ENCODE peak calls at places on chromosomes 1 and 21, in four cellular contexts. Z is IMR-90, F is mesendoderm, A is mesenchymal stem cell. J is an unnamed sample.

GRCh38 chr1:227043755-227044154 is 103.7 kb downstream of the COQ8A start:
- DNase-seq in Z (peak), F (peak), A (peak), J (no peak)

GRCh38 chr1:19209439-19209989 is 552 bp downstream of the UBR4 start:
- DNase-seq in Z (peak), F (peak), A (peak), J (no peak)

GRCh38 chr1:202189012-202189790 is 4.4 kb upstream of the LGR6 start:
- DNase-seq in Z (peak), F (peak), A (peak), J (peak)

GRCh38 chr1:216910081-216910840 is 187.0 kb upstream of the ESRRG start:
- DNase-seq in Z (peak), F (no peak), A (no peak), J (no peak)

GRCh38 chr1:236338096-236338495 is 56.0 kb upstream of the EDARADD start:
- DNase-seq in Z (peak), F (no peak), A (no peak), J (no peak)

GRCh38 chr1:64131155-64131554 is 72.3 kb upstream of the UBE2U start:
- DNase-seq in Z (no peak), F (no peak), A (no peak), J (no peak)

GRCh38 chr1:244874974-244875579 is 10.7 kb upstream of the HNRNPU start:
- DNase-seq in Z (no peak), F (peak), A (no peak), J (peak)

GRCh38 chr21:25934130-25934529 is 199.4 kb downstream of the GABPA start:
- DNase-seq in Z (peak), F (no peak), A (peak), J (no peak)

GRCh38 chr1:213035573-213035972 is 15.5 kb upstream of the RPS6KC1 start:
- DNase-seq in Z (no peak), F (no peak), A (no peak), J (no peak)

GRCh38 chr1:157948547-157949152 is 44.8 kb upstream of the KIRREL1 start:
- DNase-seq in Z (peak), F (peak), A (peak), J (peak)

GRCh38 chr1:41983451-41983850 is 64.7 kb upstream of the HIVEP3 start:
- DNase-seq in Z (no peak), F (no peak), A (no peak), J (no peak)

GRCh38 chr1:101567582-101568189 is 330.9 kb downstream of the S1PR1 start:
- DNase-seq in Z (peak), F (peak), A (peak), J (peak)

GRCh38 chr21:45972716-45973474 is 8.7 kb upstream of the COL6A1 start:
- DNase-seq in Z (peak), F (peak), A (peak), J (no peak)

GRCh38 chr1:235079443-235079967 is 49.1 kb downstream of the TOMM20 start:
- DNase-seq in Z (peak), F (peak), A (peak), J (no peak)
- H3K9ac ChIP-seq in Z (no peak), F (no peak), A (peak), J (no peak)

DNA sequence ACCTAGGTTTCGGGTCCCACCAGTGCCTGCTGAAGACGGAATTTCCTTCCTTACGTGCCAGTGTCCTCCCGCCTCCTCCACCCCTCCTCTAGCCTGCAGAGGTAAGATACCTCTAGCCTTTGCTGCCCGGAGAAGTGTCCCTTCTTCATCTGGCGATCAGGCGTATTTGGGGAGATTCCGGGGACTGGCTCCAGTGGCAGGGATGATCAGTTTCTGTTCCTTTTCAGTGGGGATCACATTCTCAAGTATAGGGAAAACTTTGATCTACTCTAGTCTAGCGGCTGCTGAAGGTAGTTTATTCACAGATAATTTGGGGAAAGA is 668 bp downstream of the CEP350 start:
- DNase-seq in Z (peak), F (peak), A (peak), J (no peak)
- H2BK5ac ChIP-seq in Z (peak), F (no peak), A (no peak), J (peak)

GRCh38 chr21:36105327-36105842 is 29.5 kb upstream of the CBR3 start:
- DNase-seq in Z (no peak), F (peak), A (no peak), J (no peak)

GRCh38 chr21:36109868-36110267 is 25.0 kb upstream of the CBR3 start:
- DNase-seq in Z (no peak), F (no peak), A (no peak), J (no peak)

GRCh38 chr21:36100971-36101641 is 31.3 kb downstream of the CBR1 start:
- DNase-seq in Z (no peak), F (no peak), A (no peak), J (no peak)

GRCh38 chr21:36103434-36103833 is 31.4 kb upstream of the CBR3 start:
- DNase-seq in Z (no peak), F (peak), A (no peak), J (no peak)

DNA sequence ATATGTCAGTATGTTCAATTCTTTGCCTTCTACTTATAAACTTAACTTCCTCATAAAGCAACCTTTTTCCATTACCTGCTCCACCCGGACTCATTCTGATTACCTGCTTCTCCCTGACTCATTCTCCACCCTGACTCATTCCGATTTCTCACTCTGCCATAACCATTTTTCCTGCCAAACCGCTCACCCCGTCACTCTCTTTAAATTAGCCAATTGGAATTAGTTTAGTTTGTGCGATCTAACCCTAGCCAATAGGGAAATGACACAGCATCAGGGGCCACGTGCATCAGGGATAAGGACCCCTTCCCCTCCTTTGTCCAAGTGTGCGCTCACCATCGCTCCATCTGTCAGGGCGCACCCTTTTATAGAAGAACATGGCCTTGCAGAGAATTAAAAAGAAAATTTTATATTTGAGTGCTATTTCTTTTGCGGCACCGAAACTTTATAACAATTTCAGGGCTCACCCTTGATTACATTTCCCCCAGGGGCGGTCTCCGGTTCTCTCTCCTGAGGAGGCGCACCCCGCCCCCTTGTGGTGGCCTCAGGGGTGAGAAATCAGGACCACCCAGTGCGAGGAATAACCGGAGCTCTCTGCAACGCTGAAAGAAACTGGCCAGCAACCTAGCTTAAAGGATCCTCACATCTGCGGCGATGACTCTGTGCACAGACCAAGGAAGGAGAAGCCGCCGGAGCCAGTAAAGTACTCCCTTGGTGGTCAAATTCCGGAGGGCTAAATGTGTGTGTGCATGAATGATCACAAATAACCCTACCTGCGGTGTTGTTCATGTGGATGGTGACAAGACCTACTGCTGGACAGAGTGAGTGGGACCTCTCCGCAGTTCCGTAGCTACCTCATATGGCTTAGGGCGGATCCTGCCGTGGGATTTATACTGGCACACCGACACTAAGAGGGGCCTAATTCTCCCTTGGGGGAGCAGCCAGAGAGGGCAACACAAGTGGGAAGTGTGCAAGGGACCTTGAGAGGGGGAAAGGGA is 30.3 kb upstream of the CBR3 start:
- DNase-seq in Z (peak), F (peak), A (peak), J (peak)
- H3K23ac ChIP-seq in Z (no peak), F (no peak), A (no peak), J (no peak)

GRCh38 chr1:160361814-160362167 is 5.1 kb upstream of the NHLH1 start:
- DNase-seq in Z (no peak), F (no peak), A (no peak), J (no peak)
- H3K9ac ChIP-seq in Z (no peak), F (peak), A (no peak), J (no peak)

GRCh38 chr1:185598326-185598725 is 135.9 kb upstream of the HMCN1 start:
- DNase-seq in Z (no peak), F (no peak), A (no peak), J (no peak)

GRCh38 chr1:185593271-185593670 is 140.9 kb upstream of the HMCN1 start:
- DNase-seq in Z (no peak), F (no peak), A (no peak), J (no peak)

GRCh38 chr1:185595835-185596667 is 138.1 kb upstream of the HMCN1 start:
- DNase-seq in Z (peak), F (peak), A (peak), J (peak)

DNA sequence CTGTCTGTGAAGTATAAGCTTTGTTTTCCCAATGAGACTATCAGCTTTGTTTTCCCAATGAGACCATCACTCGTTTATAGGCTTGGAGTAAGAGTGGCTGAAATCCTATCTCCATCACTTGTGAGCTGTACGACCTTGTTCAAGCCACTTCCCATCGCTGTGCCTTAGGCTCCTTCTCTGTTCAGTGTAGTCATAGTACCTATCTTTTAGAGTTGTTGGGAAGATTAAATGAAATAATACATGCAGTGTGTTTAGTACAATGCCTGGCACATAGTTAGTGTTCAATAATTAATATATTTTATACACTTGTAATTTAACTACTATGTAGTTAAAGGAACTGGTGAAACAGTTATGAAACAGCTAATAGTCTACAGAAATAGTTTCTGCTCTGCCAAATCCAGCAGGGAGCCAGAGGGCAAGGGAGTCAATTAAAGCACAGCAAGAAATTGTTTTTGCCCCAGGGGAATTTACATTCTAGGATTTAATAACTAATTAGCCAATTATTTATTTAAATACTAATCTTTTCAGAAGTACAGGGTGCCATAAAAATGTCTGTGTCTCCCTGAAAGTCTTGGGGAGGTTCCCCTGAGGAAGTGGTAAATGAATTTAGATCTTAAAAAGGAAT is 139.3 kb upstream of the HMCN1 start:
- DNase-seq in Z (no peak), F (no peak), A (no peak), J (no peak)
- H2BK5ac ChIP-seq in Z (no peak), F (no peak), A (no peak), J (no peak)

GRCh38 chr1:182569939-182570610 is 19.0 kb downstream of the RNASEL start:
- DNase-seq in Z (no peak), F (no peak), A (no peak), J (no peak)
- H3K23ac ChIP-seq in Z (no peak), F (no peak), A (no peak), J (no peak)

GRCh38 chr1:214563881-214564280 is 12.5 kb upstream of the PTPN14 start:
- DNase-seq in Z (peak), F (no peak), A (peak), J (no peak)

GRCh38 chr1:214567481-214567980 is 16.1 kb upstream of the PTPN14 start:
- DNase-seq in Z (no peak), F (no peak), A (no peak), J (no peak)

GRCh38 chr1:214569357-214570004 is 18.1 kb upstream of the PTPN14 start:
- DNase-seq in Z (peak), F (no peak), A (peak), J (no peak)

GRCh38 chr1:214568328-214568727 is 16.9 kb upstream of the PTPN14 start:
- DNase-seq in Z (peak), F (no peak), A (no peak), J (no peak)

GRCh38 chr1:214566158-214567104 is 15.0 kb upstream of the PTPN14 start:
- DNase-seq in Z (peak), F (no peak), A (peak), J (no peak)
- H3K9ac ChIP-seq in Z (no peak), F (no peak), A (peak), J (no peak)

GRCh38 chr21:42337830-42338729 is 12.7 kb downstream of the TFF2 start:
- DNase-seq in Z (peak), F (peak), A (peak), J (peak)
- H2BK5ac ChIP-seq in Z (no peak), F (no peak), A (no peak), J (peak)

J was measured in neuronal stem cell.